ENCODE peak calls at places on chromosomes 13 and 19, in seven cellular contexts. R is progenitor cell of endocrine pancreas, O is GM06990, H is H9, B is testis, U is spleen, K is colonic mucosa. C is an unnamed sample.

GRCh38 chr19:5498817-5499535 is 43.8 kb downstream of the ZNRF4 start:
- DNase-seq in U (no peak), B (no peak), O (no peak), H (peak), R (no peak), K (no peak), C (no peak)

GRCh38 chr13:76872686-76873085 is 13.5 kb downstream of the KCTD12 start:
- DNase-seq in U (no peak), B (no peak), H (no peak), O (no peak), K (no peak), R (no peak), C (no peak)

GRCh38 chr19:57308514-57308913 is 11.8 kb upstream of the ZNF543 start:
- DNase-seq in U (no peak), H (no peak), R (no peak), B (no peak), O (no peak), K (no peak), C (no peak)

GRCh38 chr13:33415822-33416221 is 130.3 kb upstream of the STARD13 start:
- DNase-seq in R (no peak), U (no peak), H (no peak), B (no peak), O (no peak), K (no peak), C (no peak)

GRCh38 chr13:96816261-96816660 is 178.0 kb downstream of the OXGR1 start:
- DNase-seq in B (peak), O (no peak), H (no peak), K (no peak), R (no peak), U (no peak), C (no peak)

GRCh38 chr13:46641274-46642081 is 88.5 kb downstream of the LRCH1 start:
- DNase-seq in U (no peak), R (no peak), K (no peak), B (no peak), H (no peak), O (no peak), C (no peak)

GRCh38 chr13:110129076-110129475 is 177.9 kb downstream of the COL4A1 start:
- DNase-seq in B (no peak), U (no peak), O (no peak), R (no peak), K (no peak), H (no peak), C (no peak)

GRCh38 chr19:872266-872951 is 12.9 kb downstream of the CFD start:
- DNase-seq in R (no peak), U (peak), B (peak), K (peak), H (peak), O (peak), C (no peak)

GRCh38 chr19:4636151-4636717 is 3.1 kb upstream of the TNFAIP8L1 start:
- DNase-seq in O (peak), R (peak), H (peak), B (peak), K (peak), U (peak), C (peak)

GRCh38 chr13:57631607-57632275 is at the start of gene PCDH17:
- DNase-seq in B (peak), K (no peak), H (peak), U (peak), R (peak), O (no peak), C (no peak)

GRCh38 chr19:11269408-11269807 is 7.1 kb upstream of the DOCK6 start:
- DNase-seq in K (no peak), H (no peak), B (no peak), O (no peak), R (no peak), U (no peak), C (no peak)

GRCh38 chr19:51687791-51688664 is 5.1 kb upstream of the SPACA6 start:
- DNase-seq in B (peak), K (peak), O (no peak), U (peak), R (no peak), H (peak), C (no peak)

GRCh38 chr19:17441241-17442135 is 7.0 kb downstream of the TMEM221 start:
- DNase-seq in U (no peak), B (peak), O (no peak), K (no peak), R (no peak), H (peak), C (no peak)

GRCh38 chr19:35346193-35347052 is 1.3 kb upstream of the FFAR1 start:
- DNase-seq in U (peak), R (no peak), K (peak), B (no peak), H (peak), O (peak), C (no peak)

GRCh38 chr13:90750957-90751356 is 596.5 kb upstream of the MIR17HG start:
- DNase-seq in O (no peak), K (no peak), H (no peak), U (no peak), R (no peak), B (no peak), C (no peak)

GRCh38 chr19:46970815-46971214 is 48.8 kb upstream of the NPAS1 start:
- DNase-seq in U (no peak), O (no peak), H (no peak), K (no peak), B (no peak), R (no peak), C (peak)

GRCh38 chr13:27510082-27510481 is 59.7 kb upstream of the MTIF3 start:
- DNase-seq in R (no peak), U (no peak), H (no peak), B (no peak), O (no peak), K (no peak), C (no peak)

GRCh38 chr13:109760951-109761350 is 25.4 kb downstream of the IRS2 start:
- DNase-seq in K (no peak), O (no peak), U (no peak), B (no peak), H (no peak), R (no peak), C (no peak)

GRCh38 chr13:52405369-52405766 is 604 bp downstream of the THSD1 start:
- DNase-seq in K (no peak), U (no peak), O (no peak), R (no peak), B (no peak), H (no peak), C (no peak)

GRCh38 chr13:67620665-67621064 is 390.5 kb upstream of the PCDH9 start:
- DNase-seq in O (no peak), H (no peak), R (no peak), K (no peak), B (no peak), U (no peak), C (no peak)

DNA sequence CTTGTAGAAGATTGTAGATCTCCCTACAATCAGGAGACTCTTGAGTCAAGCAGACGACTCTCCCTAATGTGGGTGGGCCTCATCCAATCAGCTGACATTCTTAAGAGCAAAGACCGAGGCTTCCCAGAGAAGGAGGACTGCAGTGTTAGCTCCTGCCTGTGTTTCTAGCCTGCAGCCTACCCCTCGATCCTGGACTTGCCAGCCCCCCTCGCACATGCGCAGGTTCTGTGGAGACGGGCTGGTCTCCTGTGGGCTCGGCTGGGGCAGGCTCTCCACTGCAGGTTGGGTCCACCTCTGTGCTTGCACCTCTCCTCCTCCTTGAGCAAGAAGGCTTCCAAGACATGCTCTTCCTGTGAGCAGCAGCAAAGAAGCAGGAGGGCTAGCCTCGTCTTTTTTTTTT is 185.2 kb upstream of the SOX1 start:
- DNase-seq in U (no peak), H (no peak), B (no peak), R (no peak), K (no peak), O (no peak), C (no peak)
- TF ChIP-seq CTCF in U (no peak), H (no peak), B (no peak), R (no peak), K (no peak), O (no peak), C (no peak)

GRCh38 chr19:58387338-58388174 is 487 bp downstream of the RPS5 start:
- DNase-seq in O (no peak), U (peak), K (no peak), R (no peak), H (no peak), B (no peak), C (no peak)
- TF ChIP-seq CTCF in O (peak), U (no peak), K (no peak), R (no peak), H (peak), B (no peak), C (no peak)

GRCh38 chr19:55344444-55344843 is 4.8 kb downstream of the KMT5C start:
- DNase-seq in U (no peak), H (no peak), O (no peak), R (no peak), B (peak), K (no peak), C (no peak)
- TF ChIP-seq CTCF in U (no peak), H (no peak), O (no peak), R (no peak), B (no peak), K (no peak), C (no peak)

GRCh38 chr19:12993562-12993961 is 1.7 kb upstream of the NFIX start:
- DNase-seq in B (no peak), K (no peak), H (no peak), O (no peak), U (no peak), R (no peak), C (no peak)

GRCh38 chr19:12990853-12991252 is 4.4 kb upstream of the NFIX start:
- DNase-seq in H (no peak), O (no peak), K (no peak), R (no peak), U (no peak), B (no peak), C (no peak)

GRCh38 chr19:12991296-12991695 is 4.0 kb upstream of the NFIX start:
- DNase-seq in B (no peak), R (no peak), K (no peak), U (no peak), O (no peak), H (no peak), C (no peak)

GRCh38 chr19:12994701-12995595 is at the start of gene NFIX:
- DNase-seq in O (no peak), K (peak), R (peak), H (no peak), B (peak), U (peak), C (no peak)

GRCh38 chr19:12992729-12993128 is 2.5 kb upstream of the NFIX start:
- DNase-seq in O (no peak), K (no peak), H (no peak), R (no peak), B (no peak), U (no peak), C (no peak)
- TF ChIP-seq CTCF in O (no peak), K (no peak), H (no peak), R (no peak), B (no peak), U (no peak), C (no peak)

GRCh38 chr19:45523642-45524256 is 16.5 kb downstream of the VASP start:
- DNase-seq in U (peak), K (peak), R (peak), O (peak), H (peak), B (peak), C (peak)

GRCh38 chr19:45524575-45525129 is 17.4 kb downstream of the VASP start:
- DNase-seq in R (no peak), K (no peak), U (no peak), O (no peak), B (no peak), H (no peak), C (no peak)

GRCh38 chr19:45526143-45526542 is 18.9 kb downstream of the VASP start:
- DNase-seq in O (no peak), H (peak), U (no peak), R (no peak), B (peak), K (peak), C (no peak)

GRCh38 chr19:45518469-45518826 is 11.2 kb downstream of the VASP start:
- DNase-seq in U (no peak), O (no peak), K (no peak), B (no peak), H (no peak), R (no peak), C (no peak)

GRCh38 chr19:45522010-45522941 is 15.0 kb downstream of the VASP start:
- DNase-seq in R (no peak), H (no peak), O (no peak), B (no peak), K (no peak), U (no peak), C (no peak)
- TF ChIP-seq CTCF in R (no peak), H (no peak), O (no peak), B (no peak), K (no peak), U (no peak), C (no peak)

DNA sequence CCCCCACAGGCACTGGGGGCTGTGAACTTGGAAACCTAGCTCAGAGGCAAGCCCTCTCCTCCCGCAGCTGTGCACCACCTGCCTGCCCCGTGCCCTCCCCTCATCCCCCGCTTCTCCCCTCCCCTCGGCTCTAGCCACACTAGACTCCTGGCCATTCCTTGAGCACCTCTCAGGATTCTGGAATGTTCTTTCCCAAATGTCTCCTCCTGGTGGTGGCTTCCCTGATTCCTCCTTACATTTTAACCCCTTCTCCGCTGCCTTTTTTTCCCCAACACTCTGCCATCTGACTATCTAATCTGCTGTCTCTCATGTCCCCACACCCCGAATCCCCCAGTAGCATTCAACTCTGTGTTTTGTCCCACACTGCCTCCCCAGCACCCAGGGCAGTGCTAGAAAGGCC is 6.7 kb downstream of the NANOS3 start:
- DNase-seq in U (no peak), B (no peak), O (no peak), R (no peak), K (no peak), H (no peak), C (no peak)
- TF ChIP-seq CTCF in U (no peak), B (no peak), O (no peak), R (no peak), K (no peak), H (peak), C (peak)

DNA sequence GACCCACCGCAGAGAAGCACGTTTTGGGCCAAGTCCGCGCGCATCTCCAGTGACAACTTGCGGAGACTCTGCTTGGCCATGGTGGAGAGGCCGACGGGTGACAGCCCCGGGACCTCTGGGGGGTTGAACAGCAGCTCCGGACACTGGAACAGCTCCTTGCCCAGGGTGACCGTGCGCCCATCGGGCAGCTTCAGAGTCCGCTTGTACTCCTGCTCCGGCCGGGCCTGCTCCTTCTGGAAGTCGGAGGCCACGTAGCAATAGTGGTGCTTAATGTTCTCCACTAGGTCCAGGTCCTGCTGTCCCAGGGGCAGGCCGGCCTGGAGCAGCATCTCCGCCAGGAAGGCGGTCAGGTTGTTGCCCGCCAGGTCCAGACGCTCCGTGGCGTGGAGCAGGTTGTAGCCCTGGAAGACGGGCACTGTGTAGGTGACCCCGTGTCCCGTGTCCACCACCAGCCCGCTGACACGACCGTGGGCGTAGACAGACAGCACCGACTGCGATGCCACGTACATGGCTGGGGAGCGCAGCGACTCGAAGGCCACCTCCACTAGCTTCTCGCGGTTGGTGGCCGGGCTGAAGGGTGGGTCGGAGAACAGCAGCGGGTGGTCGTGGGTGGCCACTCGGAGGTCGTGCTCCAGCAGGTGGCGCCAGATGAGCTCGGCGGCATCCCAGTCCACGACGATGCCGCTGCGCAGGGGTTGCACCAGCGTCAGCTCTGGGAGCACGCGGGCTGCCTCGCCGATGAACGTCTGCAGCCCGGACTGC is 743 bp downstream of the ACTL9 start:
- DNase-seq in B (no peak), O (no peak), K (no peak), U (no peak), H (peak), R (no peak), C (no peak)
- TF ChIP-seq CTCF in B (no peak), O (peak), K (no peak), U (no peak), H (peak), R (peak), C (no peak)

GRCh38 chr19:6736917-6737283 is 480 bp downstream of the GPR108 start:
- DNase-seq in H (no peak), O (no peak), U (peak), B (no peak), R (no peak), K (no peak), C (no peak)
- TF ChIP-seq CTCF in H (no peak), O (no peak), U (peak), B (no peak), R (peak), K (no peak), C (no peak)

DNA sequence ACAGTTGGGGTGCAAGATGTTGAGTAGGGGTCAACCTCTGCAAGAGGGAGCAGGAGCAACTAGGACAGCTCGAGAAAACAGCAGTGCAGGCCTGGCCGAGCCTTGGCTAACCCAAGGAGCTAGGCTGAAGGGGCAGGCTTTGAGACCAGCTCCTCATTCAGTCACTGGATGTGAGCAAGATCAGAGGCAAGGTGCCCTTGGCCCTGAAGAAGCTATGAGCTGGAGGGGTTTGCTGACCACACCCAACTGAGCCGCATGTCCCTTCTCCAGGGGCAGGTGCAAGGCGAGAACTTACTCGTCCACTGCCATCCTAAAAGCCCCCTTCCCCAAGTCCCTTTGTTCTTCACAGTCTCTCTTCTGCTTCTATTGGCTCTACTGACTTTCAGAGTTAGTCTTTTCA is 126.1 kb upstream of the UBL3 start:
- DNase-seq in H (no peak), O (no peak), U (no peak), K (no peak), B (no peak), R (no peak), C (no peak)
- TF ChIP-seq CTCF in H (no peak), O (no peak), U (no peak), K (no peak), B (no peak), R (no peak), C (no peak)

C was measured in AG09319.